ENCODE peak calls at places on chromosomes 3 and 15, in four cellular contexts. One of them, this sample, is unnamed. For H3K27me3, the result is how much of the 10 kb centered on the place peaks cover.

GRCh38 chr3:177357352-177358084 is 160.2 kb upstream of the TBL1XR1 start:
- DNase-seq in upper lobe of right lung: no peak
- DNase-seq in body of pancreas: peak
- DNase-seq in Panc1: peak
- DNase-seq in this sample: no peak

GRCh38 chr3:8622873-8623725 is 21.5 kb downstream of the SSUH2 start:
- DNase-seq in body of pancreas: peak
- DNase-seq in upper lobe of right lung: peak
- DNase-seq in Panc1: no peak
- DNase-seq in this sample: peak

GRCh38 chr3:55269636-55270035 is 217.5 kb downstream of the WNT5A start:
- DNase-seq in body of pancreas: no peak
- DNase-seq in Panc1: no peak
- DNase-seq in upper lobe of right lung: no peak
- DNase-seq in this sample: no peak

GRCh38 chr3:194640829-194641228 is 7.6 kb upstream of the TMEM44 start:
- DNase-seq in Panc1: no peak
- DNase-seq in upper lobe of right lung: no peak
- DNase-seq in body of pancreas: no peak
- DNase-seq in this sample: peak

GRCh38 chr15:40471778-40472130 is 970 bp downstream of the CHST14 start:
- DNase-seq in upper lobe of right lung: peak
- DNase-seq in Panc1: no peak
- DNase-seq in body of pancreas: peak
- DNase-seq in this sample: peak

GRCh38 chr15:40990789-40991188 is 37.5 kb downstream of the CHAC1 start:
- DNase-seq in upper lobe of right lung: no peak
- DNase-seq in Panc1: no peak
- DNase-seq in body of pancreas: no peak
- DNase-seq in this sample: no peak

GRCh38 chr15:90881181-90881977 is 2.9 kb upstream of the FES start:
- DNase-seq in body of pancreas: no peak
- DNase-seq in Panc1: no peak
- DNase-seq in upper lobe of right lung: peak
- DNase-seq in this sample: peak

GRCh38 chr15:80801891-80802680 is 22.9 kb downstream of the CEMIP start:
- DNase-seq in Panc1: no peak
- DNase-seq in body of pancreas: no peak
- DNase-seq in upper lobe of right lung: no peak
- DNase-seq in this sample: no peak

GRCh38 chr3:50124363-50125226 is 30.5 kb upstream of the SEMA3F start:
- DNase-seq in body of pancreas: no peak
- DNase-seq in Panc1: no peak
- DNase-seq in upper lobe of right lung: peak
- DNase-seq in this sample: peak

GRCh38 chr3:70982274-70982673 is 601.3 kb downstream of the FOXP1 start:
- DNase-seq in Panc1: no peak
- DNase-seq in body of pancreas: no peak
- DNase-seq in upper lobe of right lung: no peak
- DNase-seq in this sample: no peak

GRCh38 chr3:111737712-111738097 is 121.4 kb upstream of the PHLDB2 start:
- DNase-seq in upper lobe of right lung: no peak
- DNase-seq in Panc1: no peak
- DNase-seq in body of pancreas: peak
- DNase-seq in this sample: no peak

GRCh38 chr15:20645956-20646355 is 104.4 kb upstream of the GOLGA6L6 start:
- DNase-seq in body of pancreas: peak
- DNase-seq in Panc1: no peak
- DNase-seq in upper lobe of right lung: peak
- DNase-seq in this sample: no peak

GRCh38 chr15:27677951-27678350 is 421.2 kb downstream of the OCA2 start:
- DNase-seq in upper lobe of right lung: no peak
- DNase-seq in Panc1: no peak
- DNase-seq in body of pancreas: no peak
- DNase-seq in this sample: no peak

GRCh38 chr3:46845397-46845859 is 17.8 kb downstream of the MYL3 start:
- DNase-seq in upper lobe of right lung: peak
- DNase-seq in Panc1: no peak
- DNase-seq in body of pancreas: peak
- DNase-seq in this sample: peak

GRCh38 chr3:64687781-64688515 is at the start of gene ADAMTS9:
- DNase-seq in body of pancreas: peak
- DNase-seq in upper lobe of right lung: peak
- DNase-seq in Panc1: no peak
- DNase-seq in this sample: peak

GRCh38 chr15:61479601-61480000 is 250.5 kb upstream of the RORA start:
- DNase-seq in body of pancreas: no peak
- DNase-seq in upper lobe of right lung: no peak
- DNase-seq in Panc1: no peak
- DNase-seq in this sample: no peak

GRCh38 chr15:77225088-77225487 is 154.2 kb upstream of the TSPAN3 start:
- DNase-seq in upper lobe of right lung: no peak
- DNase-seq in body of pancreas: no peak
- DNase-seq in Panc1: no peak
- DNase-seq in this sample: no peak

GRCh38 chr15:62165793-62166380 is 802 bp upstream of the C2CD4B start:
- DNase-seq in upper lobe of right lung: no peak
- DNase-seq in body of pancreas: peak
- DNase-seq in Panc1: no peak
- DNase-seq in this sample: no peak

GRCh38 chr3:155512867-155513261 is 219.4 kb upstream of the STRIT1 start:
- DNase-seq in body of pancreas: no peak
- DNase-seq in upper lobe of right lung: no peak
- DNase-seq in Panc1: no peak
- DNase-seq in this sample: no peak

GRCh38 chr3:41169038-41169437 is 30.3 kb upstream of the CTNNB1 start:
- DNase-seq in body of pancreas: no peak
- DNase-seq in Panc1: no peak
- DNase-seq in upper lobe of right lung: no peak
- DNase-seq in this sample: no peak

GRCh38 chr15:73994912-73995622 is 551 bp downstream of the PML start:
- DNase-seq in upper lobe of right lung: peak
- DNase-seq in Panc1: no peak
- DNase-seq in body of pancreas: no peak
- DNase-seq in this sample: no peak

GRCh38 chr3:175728566-175728965 is 869.4 kb downstream of the NAALADL2 start:
- DNase-seq in upper lobe of right lung: no peak
- DNase-seq in Panc1: no peak
- DNase-seq in body of pancreas: no peak
- DNase-seq in this sample: no peak

GRCh38 chr15:57370929-57371328 is 5.4 kb upstream of the CGNL1 start:
- DNase-seq in body of pancreas: no peak
- DNase-seq in upper lobe of right lung: no peak
- DNase-seq in Panc1: no peak
- DNase-seq in this sample: no peak

GRCh38 chr3:182644013-182644412 is 149.3 kb upstream of the ATP11B start:
- DNase-seq in Panc1: no peak
- DNase-seq in upper lobe of right lung: no peak
- DNase-seq in body of pancreas: no peak
- DNase-seq in this sample: no peak

GRCh38 chr3:50167069-50167781 is 12.1 kb downstream of the SEMA3F start:
- DNase-seq in Panc1: no peak
- DNase-seq in upper lobe of right lung: no peak
- DNase-seq in body of pancreas: no peak
- DNase-seq in this sample: no peak

GRCh38 chr15:99098426-99098825 is 6.5 kb upstream of the SYNM start:
- DNase-seq in upper lobe of right lung: no peak
- DNase-seq in Panc1: no peak
- DNase-seq in body of pancreas: no peak
- DNase-seq in this sample: peak

GRCh38 chr3:184227481-184227935 is 1.9 kb upstream of the VWA5B2 start:
- DNase-seq in body of pancreas: peak
- DNase-seq in upper lobe of right lung: no peak
- DNase-seq in Panc1: peak
- DNase-seq in this sample: peak

GRCh38 chr3:195260286-195260905 is 10.6 kb downstream of the XXYLT1 start:
- DNase-seq in Panc1: no peak
- DNase-seq in body of pancreas: peak
- DNase-seq in upper lobe of right lung: no peak
- DNase-seq in this sample: peak

GRCh38 chr3:3853584-3853983 is 54.4 kb downstream of the LRRN1 start:
- DNase-seq in Panc1: no peak
- DNase-seq in upper lobe of right lung: no peak
- DNase-seq in body of pancreas: no peak
- DNase-seq in this sample: no peak

GRCh38 chr15:92149029-92149428 is 244.7 kb upstream of the ST8SIA2 start:
- DNase-seq in Panc1: no peak
- DNase-seq in body of pancreas: no peak
- DNase-seq in upper lobe of right lung: no peak
- DNase-seq in this sample: no peak

GRCh38 chr15:92151741-92152140 is 241.9 kb upstream of the ST8SIA2 start:
- DNase-seq in upper lobe of right lung: no peak
- DNase-seq in body of pancreas: no peak
- DNase-seq in Panc1: no peak
- DNase-seq in this sample: no peak

GRCh38 chr15:92152983-92153382 is 240.7 kb upstream of the ST8SIA2 start:
- DNase-seq in body of pancreas: no peak
- DNase-seq in Panc1: no peak
- DNase-seq in upper lobe of right lung: no peak
- DNase-seq in this sample: no peak

GRCh38 chr15:92143765-92144164 is 249.9 kb upstream of the ST8SIA2 start:
- DNase-seq in upper lobe of right lung: no peak
- DNase-seq in body of pancreas: no peak
- DNase-seq in Panc1: no peak
- DNase-seq in this sample: no peak

DNA sequence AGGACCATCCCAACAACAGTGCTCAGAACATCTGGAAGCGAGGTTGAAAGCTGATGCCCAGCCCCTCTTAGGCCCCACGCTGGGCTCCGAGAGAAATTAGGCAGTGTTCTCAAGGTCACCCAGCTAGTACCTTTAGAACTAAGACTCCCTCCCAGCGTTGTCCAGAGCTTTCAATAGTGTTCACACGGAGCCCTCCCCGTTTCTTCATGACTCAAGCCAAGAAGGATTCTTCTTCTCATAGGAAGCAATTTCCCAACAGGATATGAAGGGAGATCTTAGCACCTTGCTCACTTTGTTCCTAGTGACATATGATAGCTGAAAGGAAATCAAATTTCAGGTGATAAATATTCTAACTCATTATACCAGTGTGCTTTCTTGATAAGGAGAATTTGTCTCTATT is 244.2 kb upstream of the ST8SIA2 start:
- DNase-seq in upper lobe of right lung: no peak
- DNase-seq in Panc1: no peak
- DNase-seq in body of pancreas: no peak
- DNase-seq in this sample: no peak
- H3K4me3 ChIP-seq in upper lobe of right lung: no peak
- H3K4me3 ChIP-seq in Panc1: no peak
- H3K4me3 ChIP-seq in body of pancreas: no peak
- H3K4me3 ChIP-seq in this sample: no peak

GRCh38 chr15:64282701-64283100 is 73.3 kb downstream of the CSNK1G1 start:
- DNase-seq in upper lobe of right lung: no peak
- DNase-seq in body of pancreas: no peak
- DNase-seq in Panc1: no peak
- DNase-seq in this sample: no peak

GRCh38 chr15:64286473-64286872 is 69.5 kb downstream of the CSNK1G1 start:
- DNase-seq in upper lobe of right lung: no peak
- DNase-seq in Panc1: no peak
- DNase-seq in body of pancreas: no peak
- DNase-seq in this sample: no peak

GRCh38 chr15:64285871-64286270 is 70.1 kb downstream of the CSNK1G1 start:
- DNase-seq in body of pancreas: no peak
- DNase-seq in upper lobe of right lung: no peak
- DNase-seq in Panc1: no peak
- DNase-seq in this sample: peak

GRCh38 chr15:64284037-64284436 is 71.9 kb downstream of the CSNK1G1 start:
- DNase-seq in body of pancreas: no peak
- DNase-seq in upper lobe of right lung: no peak
- DNase-seq in Panc1: no peak
- DNase-seq in this sample: no peak

GRCh38 chr15:64285150-64285549 is 70.8 kb downstream of the CSNK1G1 start:
- DNase-seq in Panc1: no peak
- DNase-seq in body of pancreas: no peak
- DNase-seq in upper lobe of right lung: no peak
- DNase-seq in this sample: no peak
- H3K27me3 ChIP-seq in Panc1: under half
- H3K27me3 ChIP-seq in body of pancreas: under half
- H3K27me3 ChIP-seq in upper lobe of right lung: under half
- H3K27me3 ChIP-seq in this sample: under half

DNA sequence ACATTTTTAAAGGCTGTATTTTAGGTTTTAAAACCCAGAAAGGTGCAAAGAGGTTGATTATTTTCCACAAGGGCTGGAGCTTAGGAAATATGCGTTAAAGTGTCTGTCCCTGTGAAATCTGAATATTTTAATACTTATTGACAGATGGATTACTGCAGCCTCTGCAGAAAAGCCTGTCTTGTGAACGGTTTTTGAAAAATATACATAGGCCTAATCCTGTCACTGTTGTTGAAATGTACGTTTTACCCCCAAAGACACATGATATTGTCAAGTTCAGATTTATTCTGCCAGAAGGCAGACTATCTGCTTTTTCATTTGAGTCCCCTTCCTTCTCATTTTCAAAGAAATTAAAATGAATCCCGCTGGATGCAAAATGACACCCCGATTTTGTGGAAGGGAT is 2.2 kb upstream of the BCL6 start:
- DNase-seq in upper lobe of right lung: no peak
- DNase-seq in body of pancreas: no peak
- DNase-seq in Panc1: no peak
- DNase-seq in this sample: no peak
- H3K4me3 ChIP-seq in upper lobe of right lung: peak
- H3K4me3 ChIP-seq in body of pancreas: no peak
- H3K4me3 ChIP-seq in Panc1: no peak
- H3K4me3 ChIP-seq in this sample: no peak

GRCh38 chr3:24060055-24060454 is 115.0 kb downstream of the NR1D2 start:
- DNase-seq in upper lobe of right lung: no peak
- DNase-seq in Panc1: no peak
- DNase-seq in body of pancreas: peak
- DNase-seq in this sample: peak
- H3K27me3 ChIP-seq in upper lobe of right lung: under half
- H3K27me3 ChIP-seq in Panc1: under half
- H3K27me3 ChIP-seq in body of pancreas: under half
- H3K27me3 ChIP-seq in this sample: under half

GRCh38 chr3:187735383-187735782 is 9.9 kb downstream of the BCL6 start:
- DNase-seq in body of pancreas: no peak
- DNase-seq in Panc1: no peak
- DNase-seq in upper lobe of right lung: no peak
- DNase-seq in this sample: no peak

GRCh38 chr3:187733371-187733770 is 11.9 kb downstream of the BCL6 start:
- DNase-seq in body of pancreas: no peak
- DNase-seq in upper lobe of right lung: no peak
- DNase-seq in Panc1: no peak
- DNase-seq in this sample: no peak

GRCh38 chr3:187735837-187736236 is 9.4 kb downstream of the BCL6 start:
- DNase-seq in body of pancreas: no peak
- DNase-seq in Panc1: no peak
- DNase-seq in upper lobe of right lung: no peak
- DNase-seq in this sample: no peak

GRCh38 chr3:187736418-187736871 is 8.8 kb downstream of the BCL6 start:
- DNase-seq in Panc1: no peak
- DNase-seq in upper lobe of right lung: no peak
- DNase-seq in body of pancreas: peak
- DNase-seq in this sample: no peak

GRCh38 chr3:187734841-187735240 is 10.4 kb downstream of the BCL6 start:
- DNase-seq in Panc1: no peak
- DNase-seq in body of pancreas: no peak
- DNase-seq in upper lobe of right lung: no peak
- DNase-seq in this sample: no peak
- H3K4me3 ChIP-seq in Panc1: no peak
- H3K4me3 ChIP-seq in body of pancreas: no peak
- H3K4me3 ChIP-seq in upper lobe of right lung: no peak
- H3K4me3 ChIP-seq in this sample: no peak